ENCODE peak calls at places on chromosomes 1 and 21, in five cellular contexts. Y is HS-5, J is EL, S is trophoblast cell, E is KG1. D is an unnamed sample.

GRCh38 chr1:36369061-36369470 is 16.7 kb downstream of the STK40 start:
- DNase-seq in J (peak), S (peak), E (peak), Y (no peak), D (peak)

GRCh38 chr1:167805041-167805556 is 83.3 kb downstream of the MPZL1 start:
- DNase-seq in E (peak), Y (no peak), S (no peak), J (no peak), D (peak)

GRCh38 chr1:117166076-117166475 is 44.5 kb upstream of the TRIM45 start:
- DNase-seq in J (peak), E (no peak), Y (no peak), S (no peak), D (no peak)

GRCh38 chr1:62194651-62195282 is at the start of gene L1TD1:
- DNase-seq in Y (no peak), S (peak), J (peak), E (no peak), D (no peak)

GRCh38 chr21:32413697-32414578 is 1.4 kb downstream of the EVA1C start:
- DNase-seq in E (no peak), J (peak), S (no peak), Y (no peak), D (no peak)

GRCh38 chr1:210342986-210343780 is 14.5 kb downstream of the HHAT start:
- DNase-seq in J (peak), S (no peak), E (no peak), Y (no peak), D (no peak)

GRCh38 chr1:212457740-212458338 is 25.1 kb downstream of the NENF start:
- DNase-seq in Y (no peak), E (peak), J (peak), S (peak), D (peak)

GRCh38 chr1:197944485-197944884 is 27.3 kb downstream of the LHX9 start:
- DNase-seq in S (no peak), J (no peak), Y (no peak), E (no peak), D (no peak)

GRCh38 chr1:151993084-151993733 is 450 bp downstream of the S100A10 start:
- DNase-seq in S (no peak), J (peak), Y (no peak), E (no peak), D (peak)

GRCh38 chr1:68213843-68214242 is 18.5 kb downstream of the WLS start:
- DNase-seq in J (peak), Y (no peak), E (no peak), S (no peak), D (no peak)

GRCh38 chr1:172360511-172360910 is 60.0 kb upstream of the C1orf105 start:
- DNase-seq in Y (no peak), J (no peak), S (no peak), E (no peak), D (no peak)

GRCh38 chr1:12539705-12540579 is 78.1 kb downstream of the DHRS3 start:
- DNase-seq in E (no peak), Y (no peak), S (peak), J (peak), D (no peak)

GRCh38 chr1:169595764-169596711 is 9.8 kb upstream of the F5 start:
- DNase-seq in E (no peak), Y (no peak), S (no peak), J (peak), D (peak)

GRCh38 chr1:73065585-73065984 is 783.2 kb upstream of the NEGR1 start:
- DNase-seq in J (no peak), E (no peak), Y (no peak), S (peak), D (no peak)

GRCh38 chr21:14993072-14993471 is 71.7 kb downstream of the NRIP1 start:
- DNase-seq in Y (no peak), J (peak), E (no peak), S (no peak), D (no peak)

GRCh38 chr1:75791022-75791421 is 5.0 kb downstream of the RABGGTB start:
- DNase-seq in J (no peak), Y (no peak), E (no peak), S (no peak), D (no peak)

GRCh38 chr1:110421159-110421777 is 13.8 kb upstream of the LAMTOR5 start:
- DNase-seq in E (no peak), J (peak), S (no peak), Y (no peak), D (peak)

GRCh38 chr1:184664661-184665060 is 90.0 kb downstream of the EDEM3 start:
- DNase-seq in J (no peak), S (no peak), Y (no peak), E (no peak), D (no peak)